ENCODE peak calls at places on chromosomes 16 and 17, in six cellular contexts. L is T-cell; Z is NCI-H1436; T is tibial artery; U is lung; O is activated effector memory CD4-positive, alpha-beta T cell treated with Interleukin-2 at 50 U/mL for 16 hours. X is an unnamed sample.

GRCh38 chr17:39899215-39899614 is 19.2 kb downstream of the GSDMB start:
- DNase-seq in O (no peak), L (no peak), U (no peak), Z (no peak), T (no peak), X (no peak)

GRCh38 chr17:72351884-72352346 is 231.1 kb downstream of the SOX9 start:
- DNase-seq in T (no peak), L (no peak), U (no peak), O (no peak), Z (no peak), X (no peak)

GRCh38 chr17:19470529-19471261 is 59.7 kb downstream of the RNF112 start:
- DNase-seq in T (peak; percentile 86), Z (no peak), U (peak; percentile 38), L (no peak), O (no peak), X (no peak)

GRCh38 chr16:4787627-4788482 is at the start of gene SEPTIN12:
- DNase-seq in L (no peak), O (no peak), U (no peak), Z (no peak), T (no peak), X (no peak)

GRCh38 chr16:56677474-56677873 is 4.8 kb upstream of the MT1X start:
- DNase-seq in T (no peak), Z (no peak), U (no peak), L (no peak), O (no peak), X (no peak)

GRCh38 chr17:2059125-2059836 is 4.4 kb downstream of the HIC1 start:
- DNase-seq in U (no peak), T (peak; percentile 55), L (no peak), O (no peak), Z (no peak), X (no peak)

GRCh38 chr17:61467416-61468262 is 15.4 kb downstream of the TBX4 start:
- DNase-seq in Z (no peak), T (no peak), U (no peak), L (no peak), O (no peak), X (no peak)

GRCh38 chr16:84735846-84736586 is 36.2 kb downstream of the USP10 start:
- DNase-seq in L (peak; percentile 27), T (no peak), U (peak; percentile 37), Z (peak; percentile 53), O (peak; percentile 36), X (peak; percentile 55)

GRCh38 chr16:31301708-31302400 is 42.1 kb downstream of the ITGAM start:
- DNase-seq in T (peak; percentile 33), O (no peak), Z (no peak), L (no peak), U (no peak), X (no peak)

GRCh38 chr17:41717408-41718286 is 5.5 kb downstream of the GAST start:
- DNase-seq in L (no peak), O (no peak), U (no peak), T (no peak), Z (no peak), X (no peak)

GRCh38 chr17:30831257-30831656 is 509 bp upstream of the ATAD5 start:
- DNase-seq in T (no peak), U (no peak), Z (no peak), O (no peak), L (no peak), X (no peak)